ENCODE peak calls at places on chromosome 17, in eight cellular contexts. Q is HFF-Myc, T is spleen, M is psoas muscle, S is adrenal gland, P is tibial artery, V is lower lobe of right lung, R is heart right ventricle. J is an unnamed sample.

GRCh38 chr17:82974136-82974952 is 105.1 kb upstream of the METRNL start:
- DNase-seq in Q (no peak), T (no peak), M (peak), S (no peak), P (no peak), V (no peak), R (no peak), J (no peak)

GRCh38 chr17:32701860-32702259 is 175.1 kb downstream of the MYO1D start:
- DNase-seq in Q (no peak), T (no peak), M (no peak), S (peak), P (no peak), V (no peak), R (no peak), J (no peak)

GRCh38 chr17:41522301-41523224 is 3.9 kb upstream of the KRT15 start:
- DNase-seq in Q (no peak), T (no peak), M (no peak), S (no peak), P (no peak), V (no peak), R (no peak), J (no peak)

GRCh38 chr17:7548585-7549400 is at the start of gene TNFSF12:
- DNase-seq in Q (no peak), T (peak), M (peak), S (peak), P (peak), V (peak), R (peak), J (peak)

GRCh38 chr17:57636985-57637667 is 108.0 kb downstream of the CCDC182 start:
- DNase-seq in Q (no peak), T (peak), M (peak), S (no peak), P (no peak), V (no peak), R (no peak), J (no peak)

GRCh38 chr17:38549285-38549684 is 56.5 kb downstream of the SRCIN1 start:
- DNase-seq in Q (no peak), T (no peak), M (no peak), S (no peak), P (no peak), V (no peak), R (no peak), J (no peak)

GRCh38 chr17:82384730-82385429 is 13.3 kb downstream of the UTS2R start:
- DNase-seq in Q (no peak), T (no peak), M (peak), S (peak), P (peak), V (peak), R (peak), J (no peak)

GRCh38 chr17:49465352-49465751 is 29.7 kb upstream of the NGFR start:
- DNase-seq in Q (no peak), T (no peak), M (no peak), S (no peak), P (no peak), V (no peak), R (no peak), J (no peak)

GRCh38 chr17:9324864-9325263 is 250.8 kb downstream of the STX8 start:
- DNase-seq in Q (no peak), T (no peak), M (no peak), S (no peak), P (no peak), V (no peak), R (no peak), J (peak)

GRCh38 chr17:1958134-1958881 is 66.8 kb downstream of the RTN4RL1 start:
- DNase-seq in Q (no peak), T (no peak), M (no peak), S (no peak), P (no peak), V (no peak), R (no peak), J (no peak)

GRCh38 chr17:59762022-59762825 is 54.8 kb downstream of the VMP1 start:
- DNase-seq in Q (no peak), T (no peak), M (no peak), S (no peak), P (no peak), V (no peak), R (no peak), J (peak)

GRCh38 chr17:72588961-72589360 is 468.1 kb downstream of the SOX9 start:
- DNase-seq in Q (no peak), T (no peak), M (no peak), S (no peak), P (no peak), V (peak), R (no peak), J (no peak)

GRCh38 chr17:43224146-43224705 is 4.2 kb downstream of the CCDC200 start:
- DNase-seq in Q (no peak), T (peak), M (no peak), S (no peak), P (no peak), V (no peak), R (no peak), J (no peak)

GRCh38 chr17:62823111-62823895 is 15.2 kb upstream of the MARCHF10 start:
- DNase-seq in Q (no peak), T (no peak), M (no peak), S (peak), P (no peak), V (no peak), R (no peak), J (peak)

GRCh38 chr17:47694818-47695663 is 1.1 kb downstream of the TBKBP1 start:
- DNase-seq in Q (no peak), T (peak), M (peak), S (peak), P (peak), V (peak), R (peak), J (peak)

GRCh38 chr17:29585080-29585751 is 4.2 kb downstream of the GIT1 start:
- DNase-seq in Q (no peak), T (peak), M (peak), S (no peak), P (peak), V (peak), R (peak), J (no peak)

GRCh38 chr17:82636626-82637598 is 11.3 kb downstream of the WDR45B start:
- DNase-seq in Q (no peak), T (no peak), M (no peak), S (no peak), P (no peak), V (peak), R (no peak), J (no peak)

GRCh38 chr17:46756861-46757260 is 61.6 kb downstream of the WNT3 start:
- DNase-seq in Q (no peak), T (no peak), M (no peak), S (no peak), P (no peak), V (no peak), R (no peak), J (no peak)

GRCh38 chr17:63832455-63832854 is 5.0 kb upstream of the FTSJ3 start:
- DNase-seq in Q (no peak), T (no peak), M (no peak), S (no peak), P (no peak), V (no peak), R (no peak), J (no peak)
- TF ChIP-seq CTCF in Q (no peak), T (no peak), M (no peak), S (no peak), P (no peak), V (no peak), R (no peak), J (no peak)

DNA sequence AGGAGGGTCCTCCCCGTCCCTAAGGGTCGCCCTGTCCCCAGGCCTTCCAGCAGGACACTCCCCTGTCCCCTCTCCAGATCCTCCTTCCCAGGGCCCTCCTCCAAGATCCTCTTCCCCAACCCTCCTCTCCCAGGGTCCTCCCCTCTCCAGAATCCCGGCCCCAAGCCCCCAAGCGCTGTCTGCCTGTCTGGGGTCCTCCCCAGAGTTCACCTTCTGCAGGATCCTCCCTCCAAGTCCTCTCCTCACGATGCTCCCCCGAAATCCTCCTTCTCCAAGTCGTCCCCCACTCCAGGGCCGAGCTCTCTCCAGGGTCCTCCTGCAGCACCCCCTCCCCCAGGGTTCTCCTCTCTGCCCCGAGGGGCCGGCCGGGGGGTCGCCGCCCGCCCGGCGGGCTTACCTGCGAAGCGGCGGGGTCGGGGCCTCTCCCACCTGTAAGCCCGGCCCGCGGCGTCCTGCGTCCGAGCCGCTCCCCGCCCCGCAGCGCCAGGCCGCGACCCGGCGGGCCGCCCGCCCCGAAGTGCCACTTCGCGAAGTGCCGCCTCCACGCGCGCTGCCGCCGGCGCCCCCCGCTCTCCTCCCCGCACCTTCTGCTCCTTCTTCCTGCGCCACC is 678 bp upstream of the BAIAP2 start:
- DNase-seq in Q (no peak), T (no peak), M (no peak), S (no peak), P (no peak), V (no peak), R (no peak), J (no peak)
- H3K4me3 ChIP-seq in Q (peak), T (peak), M (peak), S (peak), P (peak), V (peak), R (peak), J (peak)

DNA sequence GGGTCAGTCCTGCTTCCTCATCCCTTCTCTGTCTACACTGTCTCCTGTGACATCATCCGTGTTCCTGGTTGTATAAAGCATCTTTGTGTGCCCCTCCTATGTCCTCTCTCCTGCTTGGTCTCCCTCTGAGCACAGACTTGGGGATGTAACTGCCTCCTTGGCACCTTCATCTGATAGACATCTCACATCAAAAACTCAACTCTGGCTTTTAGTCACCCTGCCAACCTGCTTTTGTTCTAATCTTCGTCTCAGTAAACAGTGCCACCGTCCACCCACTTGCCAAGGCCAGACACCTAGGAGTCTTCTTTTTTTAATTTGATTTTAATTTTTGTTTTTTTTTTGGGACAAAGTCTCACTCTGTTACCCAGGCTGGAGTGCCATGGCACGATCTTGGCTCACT is 16.9 kb upstream of the KSR1 start:
- DNase-seq in Q (no peak), T (no peak), M (no peak), S (no peak), P (no peak), V (no peak), R (no peak), J (no peak)
- TF ChIP-seq CTCF in Q (no peak), T (no peak), M (no peak), S (no peak), P (no peak), V (no peak), R (no peak), J (no peak)

DNA sequence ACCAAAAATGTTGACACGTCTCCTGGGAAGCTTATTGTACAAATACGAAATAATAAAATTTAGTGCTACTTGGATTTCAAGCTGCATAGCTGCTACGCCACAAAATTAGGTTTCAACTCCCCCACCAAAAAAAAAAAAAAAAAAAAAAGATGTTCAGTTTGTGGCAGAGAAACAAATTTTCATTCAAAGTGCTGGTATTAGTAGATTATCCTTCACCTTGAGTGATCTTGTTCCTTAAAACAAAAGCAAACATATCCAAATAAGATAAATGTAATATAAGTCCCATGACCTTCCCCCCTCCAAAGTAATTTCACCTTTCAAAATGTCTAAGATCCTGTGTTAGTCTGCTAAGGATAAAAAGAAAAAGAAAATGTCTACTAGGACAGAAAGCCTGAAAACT is 2.2 kb downstream of the TOB1 start:
- DNase-seq in Q (no peak), T (no peak), M (no peak), S (no peak), P (no peak), V (no peak), R (no peak), J (no peak)
- H3K4me3 ChIP-seq in Q (peak), T (peak), M (peak), S (no peak), P (peak), V (peak), R (peak), J (peak)

DNA sequence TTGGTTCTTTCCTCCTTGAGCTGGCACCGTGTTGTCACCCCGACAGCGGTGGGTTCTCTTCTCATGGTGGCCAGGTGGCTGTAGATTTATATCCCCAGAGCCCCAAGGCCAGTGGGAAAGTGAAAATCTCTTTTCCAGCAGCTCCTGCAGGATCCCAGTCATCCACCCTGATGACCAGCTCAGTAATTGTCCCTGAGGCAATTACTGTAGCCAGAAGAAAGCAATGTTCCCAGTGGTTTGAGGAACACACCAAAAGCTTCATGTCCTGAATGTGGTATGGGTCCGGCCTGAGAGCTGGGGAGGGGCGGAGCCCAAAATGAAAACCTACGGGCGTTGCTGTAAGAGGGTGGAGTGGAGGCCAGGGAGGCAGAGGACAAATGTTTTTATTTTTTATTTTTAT is 69.0 kb downstream of the WSB1 start:
- DNase-seq in Q (no peak), T (no peak), M (no peak), S (no peak), P (peak), V (no peak), R (no peak), J (no peak)
- TF ChIP-seq CTCF in Q (no peak), T (no peak), M (no peak), S (no peak), P (no peak), V (no peak), R (no peak), J (no peak)

DNA sequence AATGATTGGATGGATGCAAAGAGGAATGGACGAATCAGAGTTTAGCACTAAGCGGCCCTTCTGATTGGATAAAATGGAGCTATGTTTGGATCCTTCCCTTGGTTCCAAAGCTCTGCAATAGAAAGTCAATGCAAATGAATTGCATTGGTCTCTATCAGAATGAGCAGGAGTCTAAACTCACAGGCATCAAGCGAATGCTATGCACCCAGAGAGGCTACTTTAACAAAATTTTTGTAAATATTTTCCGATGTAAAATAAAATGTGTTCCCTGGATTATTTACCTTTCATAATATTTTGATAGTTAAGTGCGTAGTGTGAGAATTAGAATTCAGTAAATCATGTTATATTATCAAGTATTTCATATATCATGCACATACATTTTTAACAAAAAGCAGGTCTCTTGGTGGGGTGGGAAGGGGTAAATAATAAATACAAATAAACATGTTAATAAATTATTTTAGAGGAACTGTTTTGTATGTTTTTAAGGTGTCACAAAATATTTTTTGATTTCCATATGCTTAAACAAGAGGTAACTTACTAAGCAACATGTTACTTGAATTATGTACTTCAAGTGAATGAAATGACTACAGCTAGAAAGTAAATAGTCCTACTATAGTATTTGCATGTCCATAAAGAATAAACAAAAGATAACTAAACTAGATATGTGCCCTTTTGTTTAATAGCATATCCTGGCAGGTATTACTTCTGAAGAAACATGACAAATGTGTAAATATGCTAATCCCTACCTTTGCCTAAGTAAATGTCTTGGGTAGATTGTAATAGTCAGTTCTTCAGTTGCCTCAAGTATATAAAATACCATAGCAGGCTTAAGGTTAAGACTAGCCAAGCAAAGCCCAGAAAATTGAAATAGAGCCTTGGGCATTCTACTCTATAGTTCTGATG is 4.4 kb upstream of the UNK start:
- DNase-seq in Q (no peak), T (no peak), M (no peak), S (no peak), P (no peak), V (no peak), R (no peak), J (no peak)
- H3K4me3 ChIP-seq in Q (peak), T (no peak), M (peak), S (no peak), P (no peak), V (no peak), R (no peak), J (no peak)

GRCh38 chr17:14212401-14212800 is 24.3 kb downstream of the CDRT15 start:
- DNase-seq in Q (no peak), T (no peak), M (no peak), S (no peak), P (no peak), V (no peak), R (no peak), J (no peak)

GRCh38 chr17:14209215-14209614 is 27.4 kb downstream of the CDRT15 start:
- DNase-seq in Q (no peak), T (no peak), M (no peak), S (no peak), P (no peak), V (no peak), R (no peak), J (peak)

GRCh38 chr17:14211246-14211645 is 25.4 kb downstream of the CDRT15 start:
- DNase-seq in Q (no peak), T (no peak), M (no peak), S (no peak), P (no peak), V (no peak), R (no peak), J (no peak)

GRCh38 chr17:14214271-14214670 is 22.4 kb downstream of the CDRT15 start:
- DNase-seq in Q (no peak), T (no peak), M (no peak), S (no peak), P (no peak), V (no peak), R (no peak), J (no peak)

DNA sequence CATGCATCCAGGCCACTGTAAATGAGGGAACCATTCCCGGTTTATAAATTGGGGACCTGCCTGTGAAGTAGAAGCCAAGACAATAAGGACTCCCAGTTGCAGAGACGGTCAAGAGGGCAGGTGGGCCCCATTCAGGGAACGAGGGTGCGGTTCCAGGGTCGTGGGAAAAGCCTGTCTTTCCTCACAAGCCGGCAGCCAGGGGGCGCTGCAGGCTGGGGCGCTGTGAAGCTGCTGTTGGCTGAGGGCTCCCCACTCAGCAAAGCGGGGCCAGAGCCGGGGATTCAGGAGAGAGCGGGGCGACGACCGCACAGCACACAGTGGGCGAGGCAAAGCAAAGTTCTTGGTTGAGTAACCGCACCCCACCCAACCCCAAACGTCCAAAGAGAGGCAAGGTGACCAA is 24.9 kb downstream of the CDRT15 start:
- DNase-seq in Q (no peak), T (peak), M (peak), S (peak), P (no peak), V (peak), R (no peak), J (peak)
- TF ChIP-seq CTCF in Q (peak), T (peak), M (peak), S (peak), P (no peak), V (peak), R (peak), J (peak)

GRCh38 chr17:4586043-4586442 is 1.7 kb downstream of the SMTNL2 start:
- DNase-seq in Q (no peak), T (no peak), M (peak), S (no peak), P (no peak), V (no peak), R (no peak), J (no peak)

GRCh38 chr17:4583796-4584124 is 569 bp upstream of the SMTNL2 start:
- DNase-seq in Q (no peak), T (peak), M (peak), S (no peak), P (no peak), V (no peak), R (peak), J (no peak)

GRCh38 chr17:4584125-4584834 is at the start of gene SMTNL2:
- DNase-seq in Q (no peak), T (peak), M (peak), S (no peak), P (no peak), V (no peak), R (peak), J (no peak)

GRCh38 chr17:4585203-4585939 is 1.0 kb downstream of the SMTNL2 start:
- DNase-seq in Q (no peak), T (peak), M (peak), S (no peak), P (no peak), V (no peak), R (no peak), J (no peak)

GRCh38 chr17:4584835-4585187 is 482 bp downstream of the SMTNL2 start:
- DNase-seq in Q (no peak), T (peak), M (peak), S (no peak), P (no peak), V (no peak), R (no peak), J (no peak)
- H3K4me3 ChIP-seq in Q (no peak), T (peak), M (peak), S (no peak), P (peak), V (peak), R (peak), J (no peak)